ENCODE peak calls at places on chromosomes 2 and 18, in nine cellular contexts. One of them, this sample, is unnamed.
A peak's percentile ranks its signal among the peaks of the same experiment; 100 is the strongest.

GRCh38 chr2:178330175-178331021 is 120.6 kb downstream of the PRKRA start:
- DNase-seq in hippocampal formation: no peak
- DNase-seq in GM06990: no peak
- DNase-seq in KBM-7: no peak
- DNase-seq in RWPE1: no peak
- DNase-seq in AG04450: no peak
- DNase-seq in GM23338: no peak
- DNase-seq in ELR: no peak
- DNase-seq in OCI-M1: no peak
- DNase-seq in this sample: no peak

GRCh38 chr2:33238111-33238510 is 238.3 kb upstream of the RASGRP3 start:
- DNase-seq in hippocampal formation: no peak
- DNase-seq in GM06990: no peak
- DNase-seq in KBM-7: no peak
- DNase-seq in RWPE1: peak; percentile 42
- DNase-seq in AG04450: no peak
- DNase-seq in GM23338: no peak
- DNase-seq in ELR: peak; percentile 92
- DNase-seq in OCI-M1: no peak
- DNase-seq in this sample: no peak

GRCh38 chr2:141554810-141555209 is 576.0 kb downstream of the LRP1B start:
- DNase-seq in hippocampal formation: peak; percentile 62
- DNase-seq in GM06990: no peak
- DNase-seq in KBM-7: peak; percentile 70
- DNase-seq in RWPE1: no peak
- DNase-seq in AG04450: peak; percentile 24
- DNase-seq in GM23338: peak; percentile 68
- DNase-seq in ELR: peak; percentile 64
- DNase-seq in OCI-M1: peak; percentile 81
- DNase-seq in this sample: peak; percentile 82

GRCh38 chr2:223725494-223725893 is 111.9 kb downstream of the AP1S3 start:
- DNase-seq in hippocampal formation: peak; percentile 48
- DNase-seq in GM06990: no peak
- DNase-seq in KBM-7: peak; percentile 7
- DNase-seq in RWPE1: peak; percentile 96
- DNase-seq in AG04450: peak; percentile 88
- DNase-seq in GM23338: peak; percentile 85
- DNase-seq in ELR: peak; percentile 99
- DNase-seq in OCI-M1: no peak
- DNase-seq in this sample: peak; percentile 52

GRCh38 chr18:27135504-27136207 is 49.5 kb downstream of the CHST9 start:
- DNase-seq in hippocampal formation: no peak
- DNase-seq in GM06990: no peak
- DNase-seq in KBM-7: no peak
- DNase-seq in RWPE1: no peak
- DNase-seq in AG04450: no peak
- DNase-seq in GM23338: no peak
- DNase-seq in ELR: no peak
- DNase-seq in OCI-M1: no peak
- DNase-seq in this sample: no peak

GRCh38 chr18:28269750-28270149 is 92.8 kb upstream of the CDH2 start:
- DNase-seq in hippocampal formation: no peak
- DNase-seq in GM06990: no peak
- DNase-seq in KBM-7: no peak
- DNase-seq in RWPE1: no peak
- DNase-seq in AG04450: no peak
- DNase-seq in GM23338: no peak
- DNase-seq in ELR: peak; percentile 2
- DNase-seq in OCI-M1: no peak
- DNase-seq in this sample: no peak

GRCh38 chr2:151258121-151258520 is 3.5 kb downstream of the RBM43 start:
- DNase-seq in hippocampal formation: no peak
- DNase-seq in GM06990: no peak
- DNase-seq in KBM-7: no peak
- DNase-seq in RWPE1: peak; percentile 69
- DNase-seq in AG04450: peak; percentile 79
- DNase-seq in GM23338: no peak
- DNase-seq in ELR: no peak
- DNase-seq in OCI-M1: no peak
- DNase-seq in this sample: no peak

GRCh38 chr2:56099967-56100366 is 83.8 kb upstream of the CCDC85A start:
- DNase-seq in hippocampal formation: peak; percentile 16
- DNase-seq in GM06990: no peak
- DNase-seq in KBM-7: no peak
- DNase-seq in RWPE1: no peak
- DNase-seq in AG04450: no peak
- DNase-seq in GM23338: no peak
- DNase-seq in ELR: no peak
- DNase-seq in OCI-M1: no peak
- DNase-seq in this sample: no peak

GRCh38 chr18:72871091-72871490 is 3.3 kb upstream of the NETO1 start:
- DNase-seq in hippocampal formation: no peak
- DNase-seq in GM06990: no peak
- DNase-seq in KBM-7: no peak
- DNase-seq in RWPE1: peak; percentile 41
- DNase-seq in AG04450: no peak
- DNase-seq in GM23338: no peak
- DNase-seq in ELR: no peak
- DNase-seq in OCI-M1: peak; percentile 48
- DNase-seq in this sample: no peak

GRCh38 chr2:186349508-186349907 is 136.6 kb upstream of the ZC3H15 start:
- DNase-seq in hippocampal formation: no peak
- DNase-seq in GM06990: peak; percentile 9
- DNase-seq in KBM-7: peak; percentile 77
- DNase-seq in RWPE1: peak; percentile 53
- DNase-seq in AG04450: peak; percentile 34
- DNase-seq in GM23338: no peak
- DNase-seq in ELR: peak; percentile 81
- DNase-seq in OCI-M1: peak; percentile 86
- DNase-seq in this sample: no peak

GRCh38 chr18:40249390-40250080 is 1705.5 kb upstream of the PIK3C3 start:
- DNase-seq in hippocampal formation: no peak
- DNase-seq in GM06990: no peak
- DNase-seq in KBM-7: no peak
- DNase-seq in RWPE1: peak; percentile 0
- DNase-seq in AG04450: no peak
- DNase-seq in GM23338: no peak
- DNase-seq in ELR: no peak
- DNase-seq in OCI-M1: no peak
- DNase-seq in this sample: no peak

GRCh38 chr18:24860978-24861680 is 400.7 kb downstream of the HRH4 start:
- DNase-seq in hippocampal formation: no peak
- DNase-seq in GM06990: no peak
- DNase-seq in KBM-7: no peak
- DNase-seq in RWPE1: no peak
- DNase-seq in AG04450: no peak
- DNase-seq in GM23338: no peak
- DNase-seq in ELR: no peak
- DNase-seq in OCI-M1: no peak
- DNase-seq in this sample: no peak

GRCh38 chr2:167816897-167817296 is 430.5 kb downstream of the STK39 start:
- DNase-seq in hippocampal formation: no peak
- DNase-seq in GM06990: no peak
- DNase-seq in KBM-7: no peak
- DNase-seq in RWPE1: no peak
- DNase-seq in AG04450: no peak
- DNase-seq in GM23338: no peak
- DNase-seq in ELR: no peak
- DNase-seq in OCI-M1: no peak
- DNase-seq in this sample: no peak

GRCh38 chr2:201977651-201978050 is 56.0 kb upstream of the FZD7 start:
- DNase-seq in hippocampal formation: no peak
- DNase-seq in GM06990: no peak
- DNase-seq in KBM-7: no peak
- DNase-seq in RWPE1: peak; percentile 32
- DNase-seq in AG04450: no peak
- DNase-seq in GM23338: no peak
- DNase-seq in ELR: no peak
- DNase-seq in OCI-M1: no peak
- DNase-seq in this sample: no peak

GRCh38 chr2:54572262-54572635 is 116.1 kb downstream of the SPTBN1 start:
- DNase-seq in hippocampal formation: no peak
- DNase-seq in GM06990: no peak
- DNase-seq in KBM-7: peak; percentile 29
- DNase-seq in RWPE1: peak; percentile 75
- DNase-seq in AG04450: no peak
- DNase-seq in GM23338: no peak
- DNase-seq in ELR: peak; percentile 89
- DNase-seq in OCI-M1: peak; percentile 91
- DNase-seq in this sample: no peak

GRCh38 chr2:160510617-160511016 is 17.0 kb upstream of the RBMS1 start:
- DNase-seq in hippocampal formation: no peak
- DNase-seq in GM06990: no peak
- DNase-seq in KBM-7: no peak
- DNase-seq in RWPE1: no peak
- DNase-seq in AG04450: no peak
- DNase-seq in GM23338: no peak
- DNase-seq in ELR: no peak
- DNase-seq in OCI-M1: peak; percentile 39
- DNase-seq in this sample: no peak

GRCh38 chr2:184923751-184924150 is 325.4 kb downstream of the ZNF804A start:
- DNase-seq in hippocampal formation: no peak
- DNase-seq in GM06990: no peak
- DNase-seq in KBM-7: no peak
- DNase-seq in RWPE1: no peak
- DNase-seq in AG04450: no peak
- DNase-seq in GM23338: no peak
- DNase-seq in ELR: peak; percentile 78
- DNase-seq in OCI-M1: no peak
- DNase-seq in this sample: no peak

GRCh38 chr2:28647682-28648081 is 103.9 kb upstream of the PPP1CB start:
- DNase-seq in hippocampal formation: no peak
- DNase-seq in GM06990: no peak
- DNase-seq in KBM-7: no peak
- DNase-seq in RWPE1: no peak
- DNase-seq in AG04450: no peak
- DNase-seq in GM23338: no peak
- DNase-seq in ELR: no peak
- DNase-seq in OCI-M1: no peak
- DNase-seq in this sample: no peak

This sample was measured in midbrain.